ENCODE peak calls at places on chromosomes 6 and 20, in ten cellular contexts. F is midbrain; I is GM23248; H is AG20443; S is stimulated activated CD8-positive, alpha-beta memory T cell treated with anti-CD3 and anti-CD28 coated beads, Interleukin-12 subunit alpha, Interleukin-12 subunit beta, amount 100 ng/mL, for 1 hour; B is left cardiac atrium; N is HFFc6; R is small intestine; E is K562; G is RPMI7951. D is an unnamed sample.

GRCh38 chr6:99611148-99611547 is 4.5 kb downstream of the PRDM13 start:
- DNase-seq in F (no peak), I (no peak), N (no peak), B (no peak), H (no peak), G (no peak), S (no peak), E (peak), R (no peak), D (no peak)

GRCh38 chr20:63855363-63856110 is 5.8 kb upstream of the ABHD16B start:
- DNase-seq in B (no peak), I (peak), F (no peak), H (no peak), S (no peak), N (no peak), G (no peak), E (no peak), R (no peak), D (no peak)

GRCh38 chr6:138285800-138286199 is 67.5 kb upstream of the PBOV1 start:
- DNase-seq in S (no peak), F (no peak), G (no peak), I (no peak), N (no peak), E (no peak), B (no peak), H (no peak), R (no peak), D (no peak)

GRCh38 chr20:63706852-63707557 is 771 bp downstream of the ARFRP1 start:
- DNase-seq in B (peak), G (peak), H (peak), E (peak), N (peak), F (no peak), I (peak), R (peak), S (no peak), D (peak)

GRCh38 chr6:21971540-21971939 is 325.3 kb downstream of the PRL start:
- DNase-seq in E (peak), H (no peak), I (no peak), N (no peak), S (no peak), B (no peak), G (no peak), R (no peak), F (no peak), D (no peak)

GRCh38 chr20:23361651-23362391 is at the start of gene GZF1:
- DNase-seq in E (peak), B (peak), S (peak), N (peak), F (peak), H (peak), I (peak), G (peak), R (peak), D (peak)

GRCh38 chr6:8006208-8006607 is 58.0 kb downstream of the BLOC1S5 start:
- DNase-seq in I (peak), B (no peak), R (peak), F (peak), S (no peak), H (peak), G (peak), N (peak), E (peak), D (peak)

GRCh38 chr20:14193885-14194284 is 143.5 kb downstream of the FLRT3 start:
- DNase-seq in G (no peak), F (no peak), I (no peak), H (no peak), N (no peak), E (no peak), S (no peak), B (no peak), R (no peak), D (peak)

GRCh38 chr6:144151010-144151727 is 852 bp downstream of the STX11 start:
- DNase-seq in I (peak), N (no peak), S (peak), G (peak), H (peak), B (no peak), F (no peak), E (peak), R (peak), D (no peak)

GRCh38 chr6:135987226-135987625 is 135.7 kb downstream of the PDE7B start:
- DNase-seq in B (no peak), H (no peak), E (no peak), I (no peak), R (no peak), N (no peak), F (no peak), S (no peak), G (no peak), D (no peak)

GRCh38 chr6:135281227-135281626 is 100.1 kb downstream of the MYB start:
- DNase-seq in F (peak), B (no peak), I (no peak), E (no peak), H (no peak), R (no peak), S (no peak), G (no peak), N (no peak), D (peak)

D was measured in fibroblast of mammary gland.